ENCODE peak calls at places on chromosomes 1 and 21, in four cellular contexts. One of them, this sample, is unnamed.

GRCh38 chr1:111920221-111921024 is 69.0 kb downstream of the KCND3 start:
- DNase-seq in stimulated activated CD8-positive, alpha-beta memory T cell treated with anti-CD3 and anti-CD28 coated beads, Interleukin-15, amount 100 ng/mL, for 1 hour: no peak
- DNase-seq in activated CD8-positive, alpha-beta memory T cell treated with anti-CD3 and anti-CD28 coated beads for 1 hour: no peak
- DNase-seq in AG04449: peak
- DNase-seq in this sample: no peak

GRCh38 chr1:102174259-102174863 is 177.6 kb upstream of the OLFM3 start:
- DNase-seq in stimulated activated CD8-positive, alpha-beta memory T cell treated with anti-CD3 and anti-CD28 coated beads, Interleukin-15, amount 100 ng/mL, for 1 hour: no peak
- DNase-seq in activated CD8-positive, alpha-beta memory T cell treated with anti-CD3 and anti-CD28 coated beads for 1 hour: no peak
- DNase-seq in AG04449: no peak
- DNase-seq in this sample: no peak

GRCh38 chr1:199490804-199491527 is 536.5 kb upstream of the NR5A2 start:
- DNase-seq in stimulated activated CD8-positive, alpha-beta memory T cell treated with anti-CD3 and anti-CD28 coated beads, Interleukin-15, amount 100 ng/mL, for 1 hour: no peak
- DNase-seq in activated CD8-positive, alpha-beta memory T cell treated with anti-CD3 and anti-CD28 coated beads for 1 hour: no peak
- DNase-seq in AG04449: peak
- DNase-seq in this sample: no peak

GRCh38 chr1:61190476-61191067 is 108.2 kb downstream of the NFIA start:
- DNase-seq in stimulated activated CD8-positive, alpha-beta memory T cell treated with anti-CD3 and anti-CD28 coated beads, Interleukin-15, amount 100 ng/mL, for 1 hour: no peak
- DNase-seq in activated CD8-positive, alpha-beta memory T cell treated with anti-CD3 and anti-CD28 coated beads for 1 hour: no peak
- DNase-seq in AG04449: no peak
- DNase-seq in this sample: no peak

GRCh38 chr21:44810829-44811228 is 7.0 kb downstream of the SUMO3 start:
- DNase-seq in stimulated activated CD8-positive, alpha-beta memory T cell treated with anti-CD3 and anti-CD28 coated beads, Interleukin-15, amount 100 ng/mL, for 1 hour: no peak
- DNase-seq in activated CD8-positive, alpha-beta memory T cell treated with anti-CD3 and anti-CD28 coated beads for 1 hour: no peak
- DNase-seq in AG04449: no peak
- DNase-seq in this sample: no peak

GRCh38 chr1:6263716-6264115 is 2.8 kb upstream of the GPR153 start:
- DNase-seq in stimulated activated CD8-positive, alpha-beta memory T cell treated with anti-CD3 and anti-CD28 coated beads, Interleukin-15, amount 100 ng/mL, for 1 hour: no peak
- DNase-seq in activated CD8-positive, alpha-beta memory T cell treated with anti-CD3 and anti-CD28 coated beads for 1 hour: no peak
- DNase-seq in AG04449: no peak
- DNase-seq in this sample: no peak

GRCh38 chr1:171984262-171984661 is 143.0 kb downstream of the DNM3 start:
- DNase-seq in stimulated activated CD8-positive, alpha-beta memory T cell treated with anti-CD3 and anti-CD28 coated beads, Interleukin-15, amount 100 ng/mL, for 1 hour: no peak
- DNase-seq in activated CD8-positive, alpha-beta memory T cell treated with anti-CD3 and anti-CD28 coated beads for 1 hour: no peak
- DNase-seq in AG04449: no peak
- DNase-seq in this sample: no peak

GRCh38 chr1:172997941-172998361 is 52.8 kb downstream of the TNFSF18 start:
- DNase-seq in stimulated activated CD8-positive, alpha-beta memory T cell treated with anti-CD3 and anti-CD28 coated beads, Interleukin-15, amount 100 ng/mL, for 1 hour: no peak
- DNase-seq in activated CD8-positive, alpha-beta memory T cell treated with anti-CD3 and anti-CD28 coated beads for 1 hour: no peak
- DNase-seq in AG04449: no peak
- DNase-seq in this sample: no peak

GRCh38 chr1:240405751-240406150 is 206.2 kb downstream of the GREM2 start:
- DNase-seq in stimulated activated CD8-positive, alpha-beta memory T cell treated with anti-CD3 and anti-CD28 coated beads, Interleukin-15, amount 100 ng/mL, for 1 hour: no peak
- DNase-seq in activated CD8-positive, alpha-beta memory T cell treated with anti-CD3 and anti-CD28 coated beads for 1 hour: no peak
- DNase-seq in AG04449: no peak
- DNase-seq in this sample: no peak

GRCh38 chr1:43238104-43238503 is 31.7 kb upstream of the TMEM125 start:
- DNase-seq in stimulated activated CD8-positive, alpha-beta memory T cell treated with anti-CD3 and anti-CD28 coated beads, Interleukin-15, amount 100 ng/mL, for 1 hour: no peak
- DNase-seq in activated CD8-positive, alpha-beta memory T cell treated with anti-CD3 and anti-CD28 coated beads for 1 hour: no peak
- DNase-seq in AG04449: no peak
- DNase-seq in this sample: no peak

GRCh38 chr1:153057375-153057774 is at the start of gene SPRR2A:
- DNase-seq in stimulated activated CD8-positive, alpha-beta memory T cell treated with anti-CD3 and anti-CD28 coated beads, Interleukin-15, amount 100 ng/mL, for 1 hour: no peak
- DNase-seq in activated CD8-positive, alpha-beta memory T cell treated with anti-CD3 and anti-CD28 coated beads for 1 hour: no peak
- DNase-seq in AG04449: no peak
- DNase-seq in this sample: no peak

GRCh38 chr1:206513312-206514111 is 6.2 kb downstream of the RASSF5 start:
- DNase-seq in stimulated activated CD8-positive, alpha-beta memory T cell treated with anti-CD3 and anti-CD28 coated beads, Interleukin-15, amount 100 ng/mL, for 1 hour: no peak
- DNase-seq in activated CD8-positive, alpha-beta memory T cell treated with anti-CD3 and anti-CD28 coated beads for 1 hour: no peak
- DNase-seq in AG04449: no peak
- DNase-seq in this sample: no peak

GRCh38 chr21:46454142-46454541 is 4.5 kb upstream of the DIP2A start:
- DNase-seq in stimulated activated CD8-positive, alpha-beta memory T cell treated with anti-CD3 and anti-CD28 coated beads, Interleukin-15, amount 100 ng/mL, for 1 hour: no peak
- DNase-seq in activated CD8-positive, alpha-beta memory T cell treated with anti-CD3 and anti-CD28 coated beads for 1 hour: no peak
- DNase-seq in AG04449: no peak
- DNase-seq in this sample: no peak

GRCh38 chr1:225962440-225962975 is 21.5 kb upstream of the LEFTY2 start:
- DNase-seq in stimulated activated CD8-positive, alpha-beta memory T cell treated with anti-CD3 and anti-CD28 coated beads, Interleukin-15, amount 100 ng/mL, for 1 hour: peak
- DNase-seq in activated CD8-positive, alpha-beta memory T cell treated with anti-CD3 and anti-CD28 coated beads for 1 hour: peak
- DNase-seq in AG04449: no peak
- DNase-seq in this sample: peak

GRCh38 chr1:154866995-154867795 is 2.9 kb downstream of the KCNN3 start:
- DNase-seq in stimulated activated CD8-positive, alpha-beta memory T cell treated with anti-CD3 and anti-CD28 coated beads, Interleukin-15, amount 100 ng/mL, for 1 hour: no peak
- DNase-seq in activated CD8-positive, alpha-beta memory T cell treated with anti-CD3 and anti-CD28 coated beads for 1 hour: no peak
- DNase-seq in AG04449: peak
- DNase-seq in this sample: no peak

GRCh38 chr1:197180252-197180878 is 33.9 kb upstream of the ASPM start:
- DNase-seq in stimulated activated CD8-positive, alpha-beta memory T cell treated with anti-CD3 and anti-CD28 coated beads, Interleukin-15, amount 100 ng/mL, for 1 hour: no peak
- DNase-seq in activated CD8-positive, alpha-beta memory T cell treated with anti-CD3 and anti-CD28 coated beads for 1 hour: no peak
- DNase-seq in AG04449: peak
- DNase-seq in this sample: no peak

This sample was measured in central memory CD8-positive, alpha-beta T cell.